ENCODE peak calls at places on chromosomes 1 and 21, in five cellular contexts. C, G, A, K and U are unnamed samples.
A peak's percentile ranks its signal among the peaks of the same experiment; 100 is the strongest.

GRCh38 chr1:156232222-156232621 is 9.8 kb upstream of the BGLAP start:
- DNase-seq in C (no peak), G (no peak), A (no peak), K (no peak), U (no peak)

GRCh38 chr1:226579781-226580323 is 31.3 kb downstream of the STUM start:
- DNase-seq in C (no peak), G (no peak), A (no peak), K (no peak), U (no peak)

GRCh38 chr1:154764181-154764580 is 105.9 kb downstream of the KCNN3 start:
- DNase-seq in C (no peak), G (no peak), A (no peak), K (no peak), U (no peak)

GRCh38 chr1:117628343-117628742 is 22.5 kb downstream of the TENT5C start:
- DNase-seq in C (no peak), G (no peak), A (no peak), K (no peak), U (no peak)

GRCh38 chr21:25307489-25307888 is 299.8 kb downstream of the MRPL39 start:
- DNase-seq in C (no peak), G (no peak), A (no peak), K (no peak), U (no peak)

GRCh38 chr1:150876111-150876434 is 326 bp downstream of the ARNT start:
- DNase-seq in C (peak; percentile 71), G (no peak), A (peak; percentile 87), K (no peak), U (no peak)

GRCh38 chr1:25695991-25696330 is 79.4 kb downstream of the MAN1C1 start:
- DNase-seq in C (no peak), G (no peak), A (no peak), K (no peak), U (no peak)

GRCh38 chr1:36889846-36890245 is 144.5 kb downstream of the GRIK3 start:
- DNase-seq in C (no peak), G (no peak), A (no peak), K (no peak), U (no peak)

GRCh38 chr1:28751315-28752056 is 14.7 kb downstream of the YTHDF2 start:
- DNase-seq in C (no peak), G (no peak), A (no peak), K (no peak), U (no peak)